ENCODE peak calls at places on chromosome 12, in ten cellular contexts. Y is SK-MEL-5; O is NCI-H1092 treated with DMSO at 0.1 percent for 48 hours; U is iPS-NIHi11; R is naive thymus-derived CD8-positive, alpha-beta T cell; E is T follicular helper cell; M is LoVo; L is NCI-H187 treated with DMSO at 0.1 percent for 48 hours; B is nephron progenitor cell; S is activated CD4-positive, alpha-beta memory T cell treated with anti-CD3 and anti-CD28 coated beads for 36 hours. W is an unnamed sample.

GRCh38 chr12:88419794-88420193 is 160.5 kb downstream of the KITLG start:
- DNase-seq in Y (no peak), O (no peak), U (no peak), R (no peak), E (no peak), M (no peak), L (no peak), B (no peak), S (no peak), W (no peak)

GRCh38 chr12:67517181-67517887 is 131.2 kb upstream of the DYRK2 start:
- DNase-seq in Y (no peak), O (peak; percentile 68), U (peak; percentile 34), R (no peak), E (no peak), M (peak; percentile 69), L (no peak), B (no peak), S (no peak), W (peak; percentile 23)

GRCh38 chr12:3571323-3571722 is 80.3 kb downstream of the PRMT8 start:
- DNase-seq in Y (no peak), O (no peak), U (no peak), R (no peak), E (no peak), M (no peak), L (no peak), B (no peak), S (no peak), W (peak; percentile 8)

GRCh38 chr12:132225214-132225613 is 81.0 kb downstream of the NOC4L start:
- DNase-seq in Y (no peak), O (no peak), U (no peak), R (no peak), E (no peak), M (no peak), L (no peak), B (no peak), S (no peak), W (no peak)

GRCh38 chr12:106747973-106748436 is 26.5 kb upstream of the RIC8B start:
- DNase-seq in Y (no peak), O (no peak), U (no peak), R (peak; percentile 40), E (no peak), M (no peak), L (no peak), B (no peak), S (peak; percentile 34), W (no peak)

GRCh38 chr12:27711312-27711682 is 665 bp downstream of the MRPS35 start:
- DNase-seq in Y (peak; percentile 9), O (peak; percentile 73), U (no peak), R (no peak), E (no peak), M (peak; percentile 52), L (no peak), B (no peak), S (peak; percentile 41), W (peak; percentile 62)

GRCh38 chr12:54379401-54380201 is 4.9 kb downstream of the ZNF385A start:
- DNase-seq in Y (peak; percentile 91), O (peak; percentile 97), U (peak; percentile 94), R (peak; percentile 81), E (peak; percentile 85), M (peak; percentile 96), L (peak; percentile 79), B (peak; percentile 97), S (peak; percentile 94), W (peak; percentile 89)

GRCh38 chr12:54993181-54993835 is 8.7 kb upstream of the TESPA1 start:
- DNase-seq in Y (peak; percentile 81), O (peak; percentile 76), U (peak; percentile 79), R (peak; percentile 60), E (peak; percentile 47), M (peak; percentile 81), L (peak; percentile 72), B (peak; percentile 53), S (peak; percentile 57), W (peak; percentile 89)

GRCh38 chr12:38601970-38602369 is 285.4 kb downstream of the ALG10B start:
- DNase-seq in Y (no peak), O (no peak), U (no peak), R (no peak), E (no peak), M (no peak), L (no peak), B (no peak), S (no peak), W (no peak)

GRCh38 chr12:53207042-53207441 is at the start of gene ITGB7:
- DNase-seq in Y (no peak), O (no peak), U (no peak), R (peak; percentile 62), E (peak; percentile 52), M (peak; percentile 33), L (no peak), B (no peak), S (peak; percentile 82), W (no peak)

GRCh38 chr12:58741226-58741625 is 179.1 kb downstream of the LRIG3 start:
- DNase-seq in Y (peak; percentile 41), O (no peak), U (no peak), R (no peak), E (no peak), M (no peak), L (no peak), B (no peak), S (no peak), W (no peak)